ENCODE peak calls at places on chromosomes 6 and 20, in six cellular contexts. N, W, L, P, I and Q are unnamed samples.

GRCh38 chr6:138107078-138107751 is at the start of gene PERP:
- DNase-seq in I (peak; percentile 89), N (peak; percentile 78), L (peak; percentile 46), P (peak; percentile 93), W (peak; percentile 58), Q (peak; percentile 90)

GRCh38 chr6:36098920-36099647 is 31.2 kb upstream of the MAPK13 start:
- DNase-seq in W (no peak), P (no peak), N (no peak), L (no peak), I (no peak), Q (no peak)

GRCh38 chr6:35140991-35141720 is at the start of gene TCP11:
- DNase-seq in W (peak; percentile 40), P (no peak), I (peak; percentile 79), N (no peak), L (no peak), Q (peak; percentile 42)

GRCh38 chr6:25250878-25251277 is 28.3 kb upstream of the CARMIL1 start:
- DNase-seq in W (no peak), N (no peak), I (no peak), P (no peak), L (no peak), Q (no peak)

GRCh38 chr6:148021715-148022114 is 320.9 kb upstream of the SASH1 start:
- DNase-seq in L (no peak), W (no peak), I (no peak), N (no peak), P (no peak), Q (peak; percentile 14)

GRCh38 chr20:61584851-61585250 is 332.8 kb downstream of the CDH4 start:
- DNase-seq in I (no peak), P (no peak), L (no peak), N (no peak), W (no peak), Q (no peak)

GRCh38 chr20:54099894-54100293 is 29.5 kb upstream of the BCAS1 start:
- DNase-seq in N (no peak), W (no peak), L (no peak), I (no peak), P (no peak), Q (no peak)

GRCh38 chr6:82617648-82618047 is 254.0 kb downstream of the TPBG start:
- DNase-seq in N (no peak), I (no peak), P (no peak), W (no peak), L (no peak), Q (no peak)

GRCh38 chr6:54681987-54682386 is 164.6 kb upstream of the FAM83B start:
- DNase-seq in L (no peak), I (no peak), P (no peak), W (no peak), N (no peak), Q (no peak)

GRCh38 chr6:15682965-15683822 is 20.4 kb upstream of the DTNBP1 start:
- DNase-seq in W (no peak), N (no peak), L (no peak), P (no peak), I (no peak), Q (peak; percentile 24)

GRCh38 chr20:32982617-32983458 is 21.4 kb downstream of the SUN5 start:
- DNase-seq in P (peak; percentile 6), N (no peak), L (no peak), W (no peak), I (peak; percentile 65), Q (no peak)

DNA sequence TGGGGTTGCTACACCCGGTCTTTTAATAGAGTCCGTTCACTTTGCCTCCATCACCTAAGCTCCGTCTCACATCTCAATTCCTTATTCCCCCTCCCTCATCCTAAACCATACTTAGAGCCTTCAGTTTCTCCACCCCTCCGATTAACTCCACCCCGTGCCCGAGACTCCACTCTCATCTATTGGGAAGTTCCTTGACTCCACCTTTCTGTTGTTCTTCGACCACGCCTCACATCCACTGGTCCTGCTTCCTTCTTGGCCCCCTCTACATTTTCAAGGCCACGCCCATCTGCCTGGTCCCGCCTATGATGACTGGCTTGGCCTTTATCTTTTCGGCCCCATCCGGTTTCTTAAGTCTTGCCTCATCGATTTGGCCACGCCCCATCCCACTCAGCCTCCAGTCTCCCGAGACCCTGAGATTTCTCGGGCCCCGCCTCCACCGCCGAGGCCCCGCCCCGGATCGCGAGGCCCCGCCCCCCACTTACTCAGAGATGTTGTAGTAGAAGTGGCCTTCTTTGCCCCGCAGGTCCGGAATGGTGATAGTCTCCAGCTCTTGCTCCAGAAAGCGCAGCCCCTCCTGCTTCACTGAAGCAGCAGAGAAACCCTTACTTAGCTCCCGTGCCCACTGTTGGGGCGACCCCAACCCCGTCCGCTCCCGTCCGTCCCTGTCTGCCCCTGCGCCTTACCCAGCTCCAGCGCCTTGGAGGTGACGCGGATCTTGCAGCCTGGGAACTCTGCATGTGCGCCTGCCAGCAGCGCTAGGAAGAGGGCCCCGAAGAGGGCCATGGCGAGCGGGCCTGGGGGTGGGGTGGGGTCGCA is 1.1 kb downstream of the PLTP start:
- DNase-seq in P (peak; percentile 92), I (peak; percentile 97), L (peak; percentile 98), W (peak; percentile 100), N (peak; percentile 92), Q (peak; percentile 97)
- TF ChIP-seq POLR2A in P (peak; percentile 68), I (no peak), L (no peak), W (peak; percentile 86), N (no peak), Q (peak; percentile 63)

DNA sequence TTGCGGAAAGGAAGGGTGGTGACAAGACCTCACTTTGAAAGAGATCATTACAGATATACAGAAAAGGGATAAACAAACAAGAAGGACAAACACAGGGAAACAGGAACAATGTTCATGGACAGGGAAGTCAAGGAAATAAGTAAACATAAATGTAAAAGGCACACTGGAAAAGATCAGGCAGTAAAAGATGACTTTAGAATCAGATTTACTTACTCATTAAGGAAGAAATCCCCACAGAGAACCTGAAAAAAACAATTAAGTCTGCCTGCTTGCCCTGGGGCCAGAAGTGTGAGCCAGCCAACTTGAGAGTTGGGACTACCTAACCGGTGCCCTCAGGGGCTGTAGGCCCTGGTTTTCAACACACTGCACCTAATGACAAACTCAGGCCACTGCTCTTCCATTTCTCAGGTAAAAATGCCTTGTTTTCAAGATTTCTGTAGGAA is 1.7 kb downstream of the APMAP start:
- DNase-seq in I (peak; percentile 73), P (no peak), W (no peak), N (no peak), L (no peak), Q (no peak)
- H3K4me1 ChIP-seq in I (peaks cover 47% of the 10 kb centered on the region), P (peaks cover 11% of the 10 kb centered on the region), W (peaks cover 3% of the 10 kb centered on the region), N (peaks cover 3% of the 10 kb centered on the region), L (peaks cover 6% of the 10 kb centered on the region), Q (peaks cover 31% of the 10 kb centered on the region)

DNA sequence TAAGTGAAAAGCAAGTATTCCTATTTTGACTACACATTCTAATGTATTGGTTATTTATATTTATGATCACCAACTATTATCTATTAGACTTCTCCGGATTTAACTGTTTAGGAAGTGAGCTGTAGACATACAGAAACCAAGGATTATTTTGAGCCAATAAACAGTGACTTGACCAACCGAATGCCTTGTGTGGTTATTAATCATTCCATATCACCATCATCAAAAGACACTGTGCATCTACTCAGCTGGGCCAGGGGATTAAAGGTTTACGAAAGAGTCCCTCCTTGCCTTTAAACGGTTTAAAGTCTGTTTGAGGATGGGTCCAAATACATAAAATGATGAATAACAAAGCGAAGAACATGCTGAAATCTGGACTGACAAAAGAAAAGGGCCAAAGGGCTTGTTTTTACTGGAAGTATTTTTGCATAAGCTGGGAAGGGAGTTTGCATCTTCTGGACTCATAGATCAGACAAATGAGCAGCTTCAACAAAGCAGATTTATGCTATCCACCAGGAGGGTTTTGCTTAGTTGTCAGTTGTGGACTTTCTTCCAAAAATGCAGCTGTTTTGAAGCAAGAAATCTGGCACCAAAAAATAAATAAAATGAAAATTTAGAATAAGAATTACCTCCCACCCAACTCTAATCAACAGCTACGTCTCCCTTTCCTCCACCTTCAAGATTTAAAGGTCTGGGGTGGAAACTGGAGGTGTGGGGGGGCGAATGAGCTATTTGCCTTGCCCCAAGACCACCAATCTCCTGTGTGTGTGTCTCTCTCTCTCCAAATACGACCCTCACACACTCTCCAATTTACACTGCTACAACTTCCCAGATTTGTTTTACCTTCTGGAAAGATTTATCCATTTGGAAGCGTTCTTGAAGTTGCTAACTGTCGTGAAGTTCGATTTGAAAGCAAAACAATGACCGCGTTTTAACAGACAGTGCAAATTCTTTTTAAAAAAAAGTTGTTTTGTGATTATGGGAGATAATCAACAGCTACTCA is 33.5 kb upstream of the ID4 start:
- DNase-seq in N (no peak), P (no peak), W (no peak), I (no peak), L (no peak), Q (no peak)
- H3K4me3 ChIP-seq in N (peak overlapping the region; percentile 64), P (peak overlapping the region; percentile 61), W (peak overlapping the region; percentile 45), I (peak overlapping the region; percentile 40), L (peak overlapping the region; percentile 26), Q (peak overlapping the region; percentile 10)

GRCh38 chr6:27814665-27815424 is 97.4 kb downstream of the OR2B2 start:
- DNase-seq in W (peak; percentile 60), L (peak; percentile 59), N (no peak), P (peak; percentile 87), I (peak; percentile 83), Q (peak; percentile 84)
- TF ChIP-seq POLR2A in W (no peak), L (peak; percentile 79), N (no peak), P (peak; percentile 73), I (peak; percentile 89), Q (peak; percentile 75)

GRCh38 chr6:42182101-42182500 is 8.9 kb downstream of the GUCA1A start:
- DNase-seq in W (no peak), P (no peak), I (no peak), L (no peak), N (no peak), Q (no peak)

GRCh38 chr6:42179956-42180335 is 6.8 kb downstream of the GUCA1A start:
- DNase-seq in L (no peak), W (no peak), N (no peak), P (no peak), I (no peak), Q (no peak)

GRCh38 chr6:42188406-42188805 is 6.3 kb downstream of the GUCA1B start:
- DNase-seq in N (no peak), P (no peak), I (no peak), L (no peak), W (no peak), Q (no peak)

GRCh38 chr6:42185597-42185996 is 9.2 kb downstream of the GUCA1B start:
- DNase-seq in I (no peak), N (no peak), W (no peak), L (no peak), P (no peak), Q (no peak)

GRCh38 chr6:42184475-42184874 is 10.3 kb downstream of the GUCA1B start:
- DNase-seq in I (no peak), N (no peak), W (no peak), L (no peak), P (no peak), Q (no peak)
- H3K4me1 ChIP-seq in I (no peaks in the 10 kb centered on the region), N (no peaks in the 10 kb centered on the region), W (no peaks in the 10 kb centered on the region), L (no peaks in the 10 kb centered on the region), P (no peaks in the 10 kb centered on the region), Q (no peaks in the 10 kb centered on the region)

DNA sequence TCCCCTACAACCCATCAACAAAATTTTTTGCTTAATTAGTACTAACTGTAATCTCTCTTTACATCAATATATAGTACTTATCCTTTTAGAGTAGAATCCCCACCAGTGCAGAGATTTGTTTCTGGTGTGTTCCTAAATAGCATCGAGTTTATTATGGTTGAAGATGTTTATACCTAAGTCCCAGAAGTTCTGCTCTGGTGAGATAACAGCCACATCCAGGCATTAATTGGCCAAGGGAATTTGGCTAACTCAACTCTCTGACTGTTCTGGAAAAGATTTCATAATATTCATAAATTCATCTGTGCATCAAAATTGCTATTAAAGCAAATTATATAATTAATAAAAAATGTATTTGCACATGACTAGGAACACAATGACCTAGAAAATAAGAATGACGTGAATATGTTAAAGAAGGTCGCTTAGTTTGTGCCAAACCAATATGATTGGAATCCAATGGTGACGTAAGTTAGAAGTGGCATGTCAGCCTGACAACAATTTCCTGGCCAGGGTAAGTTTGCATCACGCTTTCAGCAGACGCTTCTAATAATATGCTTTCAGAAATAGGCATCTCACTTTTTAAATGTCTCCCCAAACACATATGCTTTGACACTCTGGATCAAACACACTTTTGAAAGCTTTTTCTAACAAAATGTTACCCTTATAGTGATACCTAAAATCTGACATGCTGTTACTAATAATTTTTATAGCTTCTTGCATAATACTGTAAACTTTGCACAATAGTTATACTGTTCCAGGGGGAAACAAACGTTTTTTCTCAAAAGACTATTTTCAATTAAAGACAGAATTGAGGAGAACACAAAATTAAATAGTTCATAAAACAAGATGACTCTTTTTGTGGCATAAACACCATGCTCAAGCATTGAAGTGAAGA is 236.7 kb downstream of the TENT5A start:
- DNase-seq in L (no peak), N (no peak), I (no peak), P (no peak), W (no peak), Q (no peak)
- H3K4me3 ChIP-seq in L (no peak overlapping the region), N (no peak overlapping the region), I (no peak overlapping the region), P (no peak overlapping the region), W (no peak overlapping the region), Q (no peak overlapping the region)